ENCODE peak calls at places on chromosomes 11 and 22, in nine cellular contexts. E is retinal pigment epithelial cell, Y is thoracic aorta, U is kidney, P is dorsolateral prefrontal cortex, S is GM12865, K is colonic mucosa, N is cardiac muscle cell, T is IMR-90. G is an unnamed sample.

GRCh38 chr11:111941963-111942362 is 4.8 kb downstream of the DIXDC1 start:
- DNase-seq in E (no peak), Y (no peak), U (no peak), P (peak), S (no peak), K (no peak), N (no peak), T (no peak), G (no peak)

GRCh38 chr11:35165416-35166368 is 26.7 kb downstream of the CD44 start:
- DNase-seq in E (no peak), Y (no peak), U (no peak), P (no peak), S (peak), K (peak), N (no peak), T (peak), G (no peak)

GRCh38 chr22:42114721-42115120 is 15.9 kb downstream of the CYP2D6 start:
- DNase-seq in E (no peak), Y (no peak), U (no peak), P (no peak), S (peak), K (no peak), N (no peak), T (peak), G (no peak)

GRCh38 chr11:99534812-99535211 is 514.1 kb downstream of the CNTN5 start:
- DNase-seq in E (no peak), Y (no peak), U (no peak), P (no peak), S (no peak), K (no peak), N (no peak), T (peak), G (no peak)

GRCh38 chr11:23370580-23371275 is 510.5 kb upstream of the CCDC179 start:
- DNase-seq in E (no peak), Y (no peak), U (no peak), P (no peak), S (no peak), K (no peak), N (no peak), T (peak), G (no peak)

GRCh38 chr11:75355051-75355450 is 3.6 kb upstream of the ARRB1 start:
- DNase-seq in E (no peak), Y (no peak), U (no peak), P (no peak), S (no peak), K (no peak), N (no peak), T (no peak), G (no peak)

GRCh38 chr11:10355257-10355661 is 50.4 kb downstream of the ADM start:
- DNase-seq in E (no peak), Y (no peak), U (no peak), P (no peak), S (no peak), K (no peak), N (no peak), T (no peak), G (no peak)

GRCh38 chr22:37633693-37634504 is 5.6 kb upstream of the SH3BP1 start:
- DNase-seq in E (no peak), Y (no peak), U (peak), P (peak), S (peak), K (peak), N (peak), T (peak), G (no peak)

GRCh38 chr11:18749681-18750319 is 23.8 kb upstream of the IGSF22 start:
- DNase-seq in E (peak), Y (no peak), U (no peak), P (peak), S (no peak), K (no peak), N (peak), T (peak), G (no peak)

GRCh38 chr22:42978453-42979103 is 36.4 kb downstream of the PACSIN2 start:
- DNase-seq in E (no peak), Y (no peak), U (no peak), P (no peak), S (no peak), K (no peak), N (no peak), T (peak), G (peak)

GRCh38 chr11:72237112-72237931 is 6.7 kb downstream of the PHOX2A start:
- DNase-seq in E (no peak), Y (no peak), U (no peak), P (no peak), S (no peak), K (no peak), N (no peak), T (no peak), G (no peak)

GRCh38 chr11:72831521-72832300 is 17.5 kb downstream of the ATG16L2 start:
- DNase-seq in E (peak), Y (peak), U (peak), P (peak), S (peak), K (peak), N (peak), T (peak), G (peak)

GRCh38 chr11:75087319-75088055 is 9.2 kb downstream of the OR2AT4 start:
- DNase-seq in E (no peak), Y (no peak), U (no peak), P (no peak), S (no peak), K (no peak), N (no peak), T (no peak), G (no peak)

GRCh38 chr11:130029137-130029536 is 26.5 kb upstream of the PRDM10 start:
- DNase-seq in E (no peak), Y (no peak), U (no peak), P (no peak), S (peak), K (no peak), N (no peak), T (no peak), G (no peak)

GRCh38 chr11:35415488-35415887 is 3.9 kb downstream of the SLC1A2 start:
- DNase-seq in E (no peak), Y (no peak), U (no peak), P (no peak), S (no peak), K (no peak), N (no peak), T (no peak), G (no peak)

GRCh38 chr11:124644426-124645280 is 22.0 kb downstream of the TBRG1 start:
- DNase-seq in E (peak), Y (no peak), U (no peak), P (peak), S (peak), K (peak), N (peak), T (peak), G (no peak)

GRCh38 chr22:41857860-41858199 is 24.9 kb downstream of the SREBF2 start:
- DNase-seq in E (no peak), Y (no peak), U (no peak), P (no peak), S (no peak), K (no peak), N (no peak), T (no peak), G (no peak)

GRCh38 chr11:98059488-98059887 is 961.3 kb upstream of the CNTN5 start:
- DNase-seq in E (no peak), Y (no peak), U (no peak), P (no peak), S (no peak), K (no peak), N (no peak), T (no peak), G (no peak)

GRCh38 chr11:24324211-24324610 is 172.6 kb upstream of the LUZP2 start:
- DNase-seq in E (no peak), Y (no peak), U (no peak), P (no peak), S (no peak), K (no peak), N (no peak), T (peak), G (no peak)

GRCh38 chr11:117713676-117714075 is 83.3 kb downstream of the DSCAML1 start:
- DNase-seq in E (no peak), Y (no peak), U (no peak), P (no peak), S (peak), K (no peak), N (no peak), T (no peak), G (no peak)

GRCh38 chr11:8192016-8192895 is 23.4 kb upstream of the RIC3 start:
- DNase-seq in E (peak), Y (no peak), U (no peak), P (peak), S (peak), K (peak), N (peak), T (peak), G (peak)

GRCh38 chr11:11798586-11799438 is 43.0 kb upstream of the USP47 start:
- DNase-seq in E (peak), Y (no peak), U (peak), P (peak), S (peak), K (peak), N (peak), T (peak), G (no peak)

GRCh38 chr11:75371930-75372876 is 20.7 kb upstream of the ARRB1 start:
- DNase-seq in E (no peak), Y (no peak), U (no peak), P (no peak), S (no peak), K (peak), N (no peak), T (no peak), G (peak)

GRCh38 chr11:128905345-128906184 is 14.4 kb downstream of the KCNJ5 start:
- DNase-seq in E (no peak), Y (no peak), U (peak), P (no peak), S (peak), K (peak), N (peak), T (peak), G (no peak)

GRCh38 chr11:59180168-59180567 is 8.2 kb downstream of the DTX4 start:
- DNase-seq in E (no peak), Y (no peak), U (no peak), P (no peak), S (no peak), K (no peak), N (no peak), T (no peak), G (no peak)

GRCh38 chr22:38706101-38706884 is 549 bp downstream of the GTPBP1 start:
- DNase-seq in E (no peak), Y (no peak), U (peak), P (no peak), S (peak), K (peak), N (peak), T (peak), G (no peak)

GRCh38 chr11:78800089-78800690 is 225.5 kb upstream of the NARS2 start:
- DNase-seq in E (no peak), Y (no peak), U (no peak), P (no peak), S (no peak), K (no peak), N (no peak), T (no peak), G (no peak)

GRCh38 chr11:96130061-96130460 is 206.2 kb upstream of the MTMR2 start:
- DNase-seq in E (no peak), Y (no peak), U (no peak), P (no peak), S (peak), K (no peak), N (no peak), T (no peak), G (no peak)

GRCh38 chr11:59141673-59142460 is 789 bp upstream of the FAM111A start:
- DNase-seq in E (no peak), Y (no peak), U (no peak), P (no peak), S (no peak), K (no peak), N (no peak), T (peak), G (no peak)

GRCh38 chr11:66069715-66070603 is at the start of gene PACS1:
- DNase-seq in E (no peak), Y (no peak), U (peak), P (no peak), S (peak), K (peak), N (peak), T (peak), G (no peak)

GRCh38 chr11:114366331-114367243 is 33.7 kb downstream of the C11orf71 start:
- DNase-seq in E (peak), Y (no peak), U (no peak), P (no peak), S (no peak), K (no peak), N (no peak), T (peak), G (no peak)

GRCh38 chr22:49292909-49293308 is 534.8 kb downstream of the BRD1 start:
- DNase-seq in E (no peak), Y (no peak), U (no peak), P (no peak), S (no peak), K (no peak), N (no peak), T (no peak), G (no peak)

GRCh38 chr22:23069502-23070357 is 589 bp upstream of the GNAZ start:
- DNase-seq in E (peak), Y (peak), U (peak), P (peak), S (peak), K (peak), N (peak), T (peak), G (peak)

GRCh38 chr11:67421421-67422031 is 6.0 kb downstream of the CARNS1 start:
- DNase-seq in E (no peak), Y (no peak), U (no peak), P (no peak), S (no peak), K (no peak), N (no peak), T (no peak), G (no peak)
- H3K4me3 ChIP-seq in E (no peak), Y (peak), U (no peak), P (peak), S (no peak), K (peak), N (no peak), T (no peak), G (peak)

GRCh38 chr11:68690671-68691401 is 6.5 kb downstream of the GAL start:
- DNase-seq in E (no peak), Y (no peak), U (no peak), P (no peak), S (no peak), K (no peak), N (no peak), T (no peak), G (no peak)
- TF ChIP-seq CTCF in E (no peak), Y (no peak), U (no peak), P (no peak), S (no peak), K (no peak), N (no peak), T (peak), G (peak)

GRCh38 chr22:27100789-27101188 is 443.4 kb downstream of the MIAT start:
- DNase-seq in E (no peak), Y (no peak), U (peak), P (no peak), S (no peak), K (no peak), N (peak), T (peak), G (no peak)
- H3K4me3 ChIP-seq in E (peak), Y (peak), U (no peak), P (no peak), S (no peak), K (no peak), N (no peak), T (no peak), G (no peak)

DNA sequence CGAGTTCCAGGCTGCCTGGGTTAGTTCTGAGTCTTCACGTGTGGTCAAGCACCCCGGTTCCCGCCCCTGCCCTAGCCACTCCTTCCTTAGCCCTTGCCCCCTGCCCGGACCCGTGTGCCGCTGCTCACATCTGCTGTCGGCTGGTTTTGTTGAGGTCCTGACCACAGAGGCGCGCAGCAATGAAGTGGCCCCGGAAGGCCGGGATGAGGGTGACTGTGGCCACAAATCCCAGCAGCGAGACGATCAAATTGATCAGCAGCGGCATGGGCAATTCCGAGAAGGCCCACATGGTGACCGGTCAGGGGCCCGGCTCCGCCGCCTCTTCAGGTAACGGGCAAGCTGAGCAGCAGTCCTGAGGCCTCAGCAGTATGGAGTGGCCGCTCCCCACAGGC is 290 bp downstream of the DPAGT1 start:
- DNase-seq in E (no peak), Y (no peak), U (no peak), P (no peak), S (peak), K (peak), N (no peak), T (no peak), G (no peak)
- TF ChIP-seq CTCF in E (peak), Y (no peak), U (peak), P (no peak), S (no peak), K (no peak), N (no peak), T (no peak), G (no peak)

GRCh38 chr11:44305149-44305642 is 4.7 kb downstream of the ALX4 start:
- DNase-seq in E (no peak), Y (no peak), U (no peak), P (no peak), S (no peak), K (no peak), N (no peak), T (no peak), G (no peak)
- H3K4me3 ChIP-seq in E (no peak), Y (peak), U (peak), P (peak), S (peak), K (peak), N (no peak), T (no peak), G (no peak)

DNA sequence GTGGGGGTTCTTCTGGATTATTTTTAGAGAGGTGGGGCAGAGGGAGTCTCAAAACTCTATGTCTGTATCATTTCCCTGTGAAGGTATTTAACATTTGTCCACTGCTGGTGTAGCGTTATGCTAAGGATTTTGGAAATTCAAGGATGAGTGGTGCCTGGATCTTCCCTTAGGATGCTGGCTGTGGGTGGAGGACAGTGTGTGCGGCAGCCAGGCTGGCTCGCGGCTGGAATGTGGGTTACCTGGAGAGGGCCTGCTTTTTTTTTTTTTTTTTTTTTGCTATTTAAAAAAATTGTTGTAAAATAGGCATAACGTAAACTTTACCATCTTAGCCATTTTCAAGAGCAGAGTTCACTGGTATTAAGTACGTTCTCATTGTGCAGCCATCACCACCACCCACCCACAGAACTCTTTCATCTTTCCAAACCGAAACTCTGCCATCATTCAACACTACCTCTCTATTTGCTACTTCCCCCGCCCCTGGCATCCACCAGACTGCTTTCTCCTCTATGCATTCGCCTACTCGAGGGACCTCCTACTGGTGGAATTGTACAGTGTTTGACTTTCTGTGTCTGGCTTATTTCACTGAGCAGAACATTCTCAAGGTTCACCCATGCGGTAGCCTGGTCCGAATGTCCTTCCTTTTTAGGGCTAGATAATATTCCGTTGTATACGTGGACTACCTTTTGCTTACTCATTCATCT is 67.1 kb downstream of the PARVB start:
- DNase-seq in E (no peak), Y (no peak), U (peak), P (no peak), S (peak), K (no peak), N (peak), T (no peak), G (no peak)
- TF ChIP-seq CTCF in E (peak), Y (no peak), U (no peak), P (no peak), S (no peak), K (no peak), N (peak), T (peak), G (peak)

GRCh38 chr11:13278620-13279486 is 1.3 kb downstream of the BMAL1 start:
- DNase-seq in E (no peak), Y (no peak), U (peak), P (no peak), S (no peak), K (no peak), N (peak), T (no peak), G (no peak)
- H3K4me3 ChIP-seq in E (peak), Y (peak), U (peak), P (peak), S (peak), K (peak), N (peak), T (peak), G (peak)

DNA sequence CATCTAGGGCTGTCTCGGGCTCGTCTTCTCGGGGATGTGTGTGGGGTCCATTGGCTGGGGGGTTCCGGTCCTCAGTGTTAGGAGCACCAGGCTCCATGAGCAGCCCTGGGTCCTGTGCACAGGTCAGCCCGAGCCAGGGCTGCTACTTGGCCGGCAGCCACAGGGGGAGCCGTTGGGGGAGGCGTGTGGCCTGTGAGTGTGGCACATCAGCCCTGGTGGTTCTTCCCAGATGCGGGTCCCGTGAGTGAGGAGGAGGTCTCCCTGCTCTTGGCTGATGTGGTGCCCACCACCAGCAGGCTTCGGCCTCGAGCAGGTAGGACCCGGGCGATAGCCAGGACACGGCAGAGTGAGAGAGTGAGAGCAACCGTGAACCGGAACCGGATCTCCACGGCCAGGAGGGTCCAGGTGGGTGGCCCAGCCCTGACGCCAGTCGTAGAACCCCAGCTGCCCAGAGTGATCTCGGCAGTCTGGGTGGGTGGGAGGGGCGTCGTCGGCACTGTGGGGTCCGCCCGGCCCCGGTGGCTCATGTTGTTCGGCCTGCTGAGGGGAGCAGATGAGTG is 18.5 kb downstream of the IRF7 start:
- DNase-seq in E (no peak), Y (no peak), U (no peak), P (no peak), S (no peak), K (no peak), N (no peak), T (no peak), G (no peak)
- TF ChIP-seq CTCF in E (peak), Y (no peak), U (no peak), P (no peak), S (peak), K (no peak), N (no peak), T (no peak), G (no peak)

GRCh38 chr11:62613275-62613864 is 313 bp downstream of the ROM1 start:
- DNase-seq in E (no peak), Y (peak), U (no peak), P (no peak), S (no peak), K (no peak), N (no peak), T (no peak), G (no peak)
- H3K4me3 ChIP-seq in E (peak), Y (peak), U (peak), P (peak), S (no peak), K (peak), N (no peak), T (peak), G (peak)